ENCODE peak calls at places on chromosomes 1 and 21, in four cellular contexts. S is SW480, C is HFFc6, E is hypothalamus. M is an unnamed sample.

GRCh38 chr21:26835027-26835713 is 10.0 kb downstream of the ADAMTS1 start:
- DNase-seq in S (no peak), C (peak), E (no peak), M (peak)

GRCh38 chr1:209662879-209663327 is 10.7 kb upstream of the LAMB3 start:
- DNase-seq in S (no peak), C (peak), E (no peak), M (no peak)

GRCh38 chr1:203166192-203166940 is 9.3 kb downstream of the MYBPH start:
- DNase-seq in S (peak), C (no peak), E (no peak), M (peak)

GRCh38 chr1:27338751-27339150 is 3.1 kb upstream of the SYTL1 start:
- DNase-seq in S (no peak), C (no peak), E (no peak), M (no peak)

GRCh38 chr1:115559987-115560386 is 81.8 kb upstream of the VANGL1 start:
- DNase-seq in S (no peak), C (no peak), E (no peak), M (no peak)

GRCh38 chr21:17479606-17480005 is 33.2 kb upstream of the CXADR start:
- DNase-seq in S (no peak), C (no peak), E (no peak), M (no peak)

GRCh38 chr1:117366982-117367768 is at the start of gene MAN1A2:
- DNase-seq in S (peak), C (peak), E (peak), M (peak)

GRCh38 chr21:38822754-38823374 is 17.1 kb downstream of the ETS2 start:
- DNase-seq in S (no peak), C (no peak), E (no peak), M (no peak)

GRCh38 chr21:45839274-45839673 is 142.3 kb upstream of the COL6A1 start:
- DNase-seq in S (peak), C (peak), E (no peak), M (no peak)

GRCh38 chr1:205849619-205850355 is at the start of gene PM20D1:
- DNase-seq in S (peak), C (no peak), E (peak), M (peak)

GRCh38 chr1:167229719-167230385 is 9.2 kb downstream of the POU2F1 start:
- DNase-seq in S (no peak), C (no peak), E (no peak), M (no peak)

GRCh38 chr1:183477986-183478781 is 5.9 kb downstream of the SMG7 start:
- DNase-seq in S (no peak), C (no peak), E (no peak), M (no peak)

GRCh38 chr1:53462213-53462612 is 3.0 kb downstream of the DMRTB1 start:
- DNase-seq in S (no peak), C (no peak), E (no peak), M (no peak)

GRCh38 chr1:23885222-23885621 is 17.1 kb upstream of the FUCA1 start:
- DNase-seq in S (no peak), C (no peak), E (no peak), M (no peak)

GRCh38 chr1:162916821-162917613 is 56.0 kb upstream of the CCDC190 start:
- DNase-seq in S (no peak), C (no peak), E (no peak), M (no peak)

GRCh38 chr1:167599839-167600581 is 30.0 kb upstream of the RCSD1 start:
- DNase-seq in S (peak), C (peak), E (no peak), M (peak)

GRCh38 chr1:26360807-26361604 is 7.1 kb upstream of the CRYBG2 start:
- DNase-seq in S (no peak), C (no peak), E (no peak), M (no peak)

GRCh38 chr21:24280591-24280990 is 1326.7 kb downstream of the MRPL39 start:
- DNase-seq in S (no peak), C (no peak), E (no peak), M (no peak)

GRCh38 chr1:211928993-211929637 is 98.6 kb upstream of the LPGAT1 start:
- DNase-seq in S (peak), C (no peak), E (no peak), M (peak)

GRCh38 chr21:37159053-37159776 is 86.2 kb downstream of the TTC3 start:
- DNase-seq in S (no peak), C (no peak), E (no peak), M (no peak)

GRCh38 chr1:9835758-9836631 is 12.2 kb upstream of the CLSTN1 start:
- DNase-seq in S (peak), C (no peak), E (peak), M (no peak)

M was measured in SK-MEL-5.